ENCODE peak calls at places on chromosomes 6 and 20, in nine cellular contexts. One of them, this sample, is unnamed.

GRCh38 chr6:31353508-31353907 is 3.5 kb downstream of the HLA-B start:
- DNase-seq in AG04450: no peak
- DNase-seq in epithelial cell of prostate: no peak
- DNase-seq in neural crest cell: no peak
- DNase-seq in effector CD4-positive, alpha-beta T cell: no peak
- DNase-seq in SW 1271: no peak
- DNase-seq in sciatic nerve: no peak
- DNase-seq in RPMI7951: no peak
- DNase-seq in stimulated activated CD4-positive, alpha-beta T cell treated with anti-CD3 and anti-CD28 coated beads, Interleukin-15, amount 100 ng/mL, for 24 hours: peak; percentile 9
- DNase-seq in this sample: no peak

GRCh38 chr20:43938932-43939761 is 24.5 kb downstream of the TOX2 start:
- DNase-seq in AG04450: peak; percentile 97
- DNase-seq in epithelial cell of prostate: peak; percentile 81
- DNase-seq in neural crest cell: no peak
- DNase-seq in effector CD4-positive, alpha-beta T cell: no peak
- DNase-seq in SW 1271: peak; percentile 65
- DNase-seq in sciatic nerve: peak; percentile 73
- DNase-seq in RPMI7951: peak; percentile 100
- DNase-seq in stimulated activated CD4-positive, alpha-beta T cell treated with anti-CD3 and anti-CD28 coated beads, Interleukin-15, amount 100 ng/mL, for 24 hours: no peak
- DNase-seq in this sample: no peak

GRCh38 chr6:139863356-139863755 is 488.9 kb upstream of the CITED2 start:
- DNase-seq in AG04450: no peak
- DNase-seq in epithelial cell of prostate: no peak
- DNase-seq in neural crest cell: no peak
- DNase-seq in effector CD4-positive, alpha-beta T cell: no peak
- DNase-seq in SW 1271: no peak
- DNase-seq in sciatic nerve: no peak
- DNase-seq in RPMI7951: no peak
- DNase-seq in stimulated activated CD4-positive, alpha-beta T cell treated with anti-CD3 and anti-CD28 coated beads, Interleukin-15, amount 100 ng/mL, for 24 hours: no peak
- DNase-seq in this sample: no peak

GRCh38 chr20:7695622-7696021 is 244.6 kb downstream of the HAO1 start:
- DNase-seq in AG04450: no peak
- DNase-seq in epithelial cell of prostate: peak; percentile 16
- DNase-seq in neural crest cell: no peak
- DNase-seq in effector CD4-positive, alpha-beta T cell: no peak
- DNase-seq in SW 1271: no peak
- DNase-seq in sciatic nerve: no peak
- DNase-seq in RPMI7951: peak; percentile 51
- DNase-seq in stimulated activated CD4-positive, alpha-beta T cell treated with anti-CD3 and anti-CD28 coated beads, Interleukin-15, amount 100 ng/mL, for 24 hours: no peak
- DNase-seq in this sample: no peak

GRCh38 chr6:166595949-166596348 is 9.5 kb upstream of the RAMACL start:
- DNase-seq in AG04450: no peak
- DNase-seq in epithelial cell of prostate: no peak
- DNase-seq in neural crest cell: no peak
- DNase-seq in effector CD4-positive, alpha-beta T cell: no peak
- DNase-seq in SW 1271: no peak
- DNase-seq in sciatic nerve: no peak
- DNase-seq in RPMI7951: no peak
- DNase-seq in stimulated activated CD4-positive, alpha-beta T cell treated with anti-CD3 and anti-CD28 coated beads, Interleukin-15, amount 100 ng/mL, for 24 hours: no peak
- DNase-seq in this sample: no peak

GRCh38 chr6:132978685-132979084 is 164.3 kb downstream of the RPS12 start:
- DNase-seq in AG04450: no peak
- DNase-seq in epithelial cell of prostate: no peak
- DNase-seq in neural crest cell: no peak
- DNase-seq in effector CD4-positive, alpha-beta T cell: no peak
- DNase-seq in SW 1271: no peak
- DNase-seq in sciatic nerve: no peak
- DNase-seq in RPMI7951: no peak
- DNase-seq in stimulated activated CD4-positive, alpha-beta T cell treated with anti-CD3 and anti-CD28 coated beads, Interleukin-15, amount 100 ng/mL, for 24 hours: no peak
- DNase-seq in this sample: no peak

GRCh38 chr6:37060195-37060559 is 54.7 kb downstream of the FGD2 start:
- DNase-seq in AG04450: no peak
- DNase-seq in epithelial cell of prostate: no peak
- DNase-seq in neural crest cell: no peak
- DNase-seq in effector CD4-positive, alpha-beta T cell: no peak
- DNase-seq in SW 1271: no peak
- DNase-seq in sciatic nerve: no peak
- DNase-seq in RPMI7951: no peak
- DNase-seq in stimulated activated CD4-positive, alpha-beta T cell treated with anti-CD3 and anti-CD28 coated beads, Interleukin-15, amount 100 ng/mL, for 24 hours: no peak
- DNase-seq in this sample: no peak

GRCh38 chr6:39075010-39075738 is 26.6 kb downstream of the GLP1R start:
- DNase-seq in AG04450: no peak
- DNase-seq in epithelial cell of prostate: no peak
- DNase-seq in neural crest cell: no peak
- DNase-seq in effector CD4-positive, alpha-beta T cell: no peak
- DNase-seq in SW 1271: no peak
- DNase-seq in sciatic nerve: no peak
- DNase-seq in RPMI7951: no peak
- DNase-seq in stimulated activated CD4-positive, alpha-beta T cell treated with anti-CD3 and anti-CD28 coated beads, Interleukin-15, amount 100 ng/mL, for 24 hours: no peak
- DNase-seq in this sample: no peak

GRCh38 chr6:109687271-109687721 is 3.7 kb downstream of the AK9 start:
- DNase-seq in AG04450: peak; percentile 76
- DNase-seq in epithelial cell of prostate: peak; percentile 88
- DNase-seq in neural crest cell: no peak
- DNase-seq in effector CD4-positive, alpha-beta T cell: no peak
- DNase-seq in SW 1271: no peak
- DNase-seq in sciatic nerve: no peak
- DNase-seq in RPMI7951: peak; percentile 94
- DNase-seq in stimulated activated CD4-positive, alpha-beta T cell treated with anti-CD3 and anti-CD28 coated beads, Interleukin-15, amount 100 ng/mL, for 24 hours: peak; percentile 7
- DNase-seq in this sample: no peak

GRCh38 chr20:51532577-51533191 is 9.8 kb downstream of the NFATC2 start:
- DNase-seq in AG04450: no peak
- DNase-seq in epithelial cell of prostate: no peak
- DNase-seq in neural crest cell: no peak
- DNase-seq in effector CD4-positive, alpha-beta T cell: no peak
- DNase-seq in SW 1271: peak; percentile 47
- DNase-seq in sciatic nerve: peak; percentile 66
- DNase-seq in RPMI7951: peak; percentile 53
- DNase-seq in stimulated activated CD4-positive, alpha-beta T cell treated with anti-CD3 and anti-CD28 coated beads, Interleukin-15, amount 100 ng/mL, for 24 hours: no peak
- DNase-seq in this sample: peak; percentile 32

GRCh38 chr6:143187173-143187908 is 126.7 kb downstream of the AIG1 start:
- DNase-seq in AG04450: peak; percentile 20
- DNase-seq in epithelial cell of prostate: no peak
- DNase-seq in neural crest cell: no peak
- DNase-seq in effector CD4-positive, alpha-beta T cell: no peak
- DNase-seq in SW 1271: no peak
- DNase-seq in sciatic nerve: no peak
- DNase-seq in RPMI7951: peak; percentile 34
- DNase-seq in stimulated activated CD4-positive, alpha-beta T cell treated with anti-CD3 and anti-CD28 coated beads, Interleukin-15, amount 100 ng/mL, for 24 hours: no peak
- DNase-seq in this sample: no peak

GRCh38 chr20:15682690-15683089 is 890.6 kb downstream of the KIF16B start:
- DNase-seq in AG04450: no peak
- DNase-seq in epithelial cell of prostate: no peak
- DNase-seq in neural crest cell: no peak
- DNase-seq in effector CD4-positive, alpha-beta T cell: no peak
- DNase-seq in SW 1271: no peak
- DNase-seq in sciatic nerve: no peak
- DNase-seq in RPMI7951: no peak
- DNase-seq in stimulated activated CD4-positive, alpha-beta T cell treated with anti-CD3 and anti-CD28 coated beads, Interleukin-15, amount 100 ng/mL, for 24 hours: no peak
- DNase-seq in this sample: no peak

GRCh38 chr20:47689726-47690125 is 95.6 kb downstream of the SULF2 start:
- DNase-seq in AG04450: no peak
- DNase-seq in epithelial cell of prostate: no peak
- DNase-seq in neural crest cell: no peak
- DNase-seq in effector CD4-positive, alpha-beta T cell: no peak
- DNase-seq in SW 1271: no peak
- DNase-seq in sciatic nerve: no peak
- DNase-seq in RPMI7951: no peak
- DNase-seq in stimulated activated CD4-positive, alpha-beta T cell treated with anti-CD3 and anti-CD28 coated beads, Interleukin-15, amount 100 ng/mL, for 24 hours: no peak
- DNase-seq in this sample: no peak

GRCh38 chr6:32970413-32971244 is 2.2 kb downstream of the BRD2 start:
- DNase-seq in AG04450: peak; percentile 86
- DNase-seq in epithelial cell of prostate: peak; percentile 58
- DNase-seq in neural crest cell: peak; percentile 66
- DNase-seq in effector CD4-positive, alpha-beta T cell: peak; percentile 55
- DNase-seq in SW 1271: peak; percentile 77
- DNase-seq in sciatic nerve: peak; percentile 95
- DNase-seq in RPMI7951: peak; percentile 92
- DNase-seq in stimulated activated CD4-positive, alpha-beta T cell treated with anti-CD3 and anti-CD28 coated beads, Interleukin-15, amount 100 ng/mL, for 24 hours: peak; percentile 91
- DNase-seq in this sample: peak; percentile 54

GRCh38 chr20:43448748-43449535 is 8.8 kb upstream of the SRSF6 start:
- DNase-seq in AG04450: no peak
- DNase-seq in epithelial cell of prostate: no peak
- DNase-seq in neural crest cell: peak; percentile 40
- DNase-seq in effector CD4-positive, alpha-beta T cell: peak; percentile 17
- DNase-seq in SW 1271: peak; percentile 39
- DNase-seq in sciatic nerve: no peak
- DNase-seq in RPMI7951: peak; percentile 68
- DNase-seq in stimulated activated CD4-positive, alpha-beta T cell treated with anti-CD3 and anti-CD28 coated beads, Interleukin-15, amount 100 ng/mL, for 24 hours: peak; percentile 47
- DNase-seq in this sample: peak; percentile 21

GRCh38 chr6:110415297-110415916 is at the start of gene DDO:
- DNase-seq in AG04450: no peak
- DNase-seq in epithelial cell of prostate: no peak
- DNase-seq in neural crest cell: no peak
- DNase-seq in effector CD4-positive, alpha-beta T cell: no peak
- DNase-seq in SW 1271: no peak
- DNase-seq in sciatic nerve: peak; percentile 64
- DNase-seq in RPMI7951: peak; percentile 85
- DNase-seq in stimulated activated CD4-positive, alpha-beta T cell treated with anti-CD3 and anti-CD28 coated beads, Interleukin-15, amount 100 ng/mL, for 24 hours: no peak
- DNase-seq in this sample: no peak

GRCh38 chr6:130625825-130626500 is 201.2 kb upstream of the SMLR1 start:
- DNase-seq in AG04450: no peak
- DNase-seq in epithelial cell of prostate: no peak
- DNase-seq in neural crest cell: no peak
- DNase-seq in effector CD4-positive, alpha-beta T cell: no peak
- DNase-seq in SW 1271: peak; percentile 21
- DNase-seq in sciatic nerve: no peak
- DNase-seq in RPMI7951: peak; percentile 91
- DNase-seq in stimulated activated CD4-positive, alpha-beta T cell treated with anti-CD3 and anti-CD28 coated beads, Interleukin-15, amount 100 ng/mL, for 24 hours: peak; percentile 48
- DNase-seq in this sample: no peak

GRCh38 chr6:56795852-56796532 is 153.3 kb upstream of the DST start:
- DNase-seq in AG04450: no peak
- DNase-seq in epithelial cell of prostate: no peak
- DNase-seq in neural crest cell: no peak
- DNase-seq in effector CD4-positive, alpha-beta T cell: no peak
- DNase-seq in SW 1271: no peak
- DNase-seq in sciatic nerve: no peak
- DNase-seq in RPMI7951: peak; percentile 36
- DNase-seq in stimulated activated CD4-positive, alpha-beta T cell treated with anti-CD3 and anti-CD28 coated beads, Interleukin-15, amount 100 ng/mL, for 24 hours: no peak
- DNase-seq in this sample: no peak

GRCh38 chr6:27795697-27796494 is 116.3 kb downstream of the OR2B2 start:
- DNase-seq in AG04450: peak; percentile 84
- DNase-seq in epithelial cell of prostate: no peak
- DNase-seq in neural crest cell: peak; percentile 74
- DNase-seq in effector CD4-positive, alpha-beta T cell: peak; percentile 62
- DNase-seq in SW 1271: peak; percentile 94
- DNase-seq in sciatic nerve: no peak
- DNase-seq in RPMI7951: peak; percentile 86
- DNase-seq in stimulated activated CD4-positive, alpha-beta T cell treated with anti-CD3 and anti-CD28 coated beads, Interleukin-15, amount 100 ng/mL, for 24 hours: peak; percentile 47
- DNase-seq in this sample: peak; percentile 75

GRCh38 chr6:55916188-55916587 is 40.8 kb upstream of the BMP5 start:
- DNase-seq in AG04450: no peak
- DNase-seq in epithelial cell of prostate: no peak
- DNase-seq in neural crest cell: no peak
- DNase-seq in effector CD4-positive, alpha-beta T cell: no peak
- DNase-seq in SW 1271: peak; percentile 7
- DNase-seq in sciatic nerve: no peak
- DNase-seq in RPMI7951: peak; percentile 24
- DNase-seq in stimulated activated CD4-positive, alpha-beta T cell treated with anti-CD3 and anti-CD28 coated beads, Interleukin-15, amount 100 ng/mL, for 24 hours: no peak
- DNase-seq in this sample: no peak

GRCh38 chr6:107716688-107717089 is 107.4 kb downstream of the SCML4 start:
- DNase-seq in AG04450: no peak
- DNase-seq in epithelial cell of prostate: no peak
- DNase-seq in neural crest cell: no peak
- DNase-seq in effector CD4-positive, alpha-beta T cell: peak; percentile 65
- DNase-seq in SW 1271: peak; percentile 58
- DNase-seq in sciatic nerve: no peak
- DNase-seq in RPMI7951: peak; percentile 41
- DNase-seq in stimulated activated CD4-positive, alpha-beta T cell treated with anti-CD3 and anti-CD28 coated beads, Interleukin-15, amount 100 ng/mL, for 24 hours: peak; percentile 80
- DNase-seq in this sample: peak; percentile 89

GRCh38 chr20:57484772-57485171 is 40.2 kb downstream of the CTCFL start:
- DNase-seq in AG04450: no peak
- DNase-seq in epithelial cell of prostate: no peak
- DNase-seq in neural crest cell: no peak
- DNase-seq in effector CD4-positive, alpha-beta T cell: no peak
- DNase-seq in SW 1271: no peak
- DNase-seq in sciatic nerve: no peak
- DNase-seq in RPMI7951: no peak
- DNase-seq in stimulated activated CD4-positive, alpha-beta T cell treated with anti-CD3 and anti-CD28 coated beads, Interleukin-15, amount 100 ng/mL, for 24 hours: no peak
- DNase-seq in this sample: no peak

GRCh38 chr20:47453167-47453782 is 48.4 kb upstream of the NCOA3 start:
- DNase-seq in AG04450: peak; percentile 68
- DNase-seq in epithelial cell of prostate: peak; percentile 79
- DNase-seq in neural crest cell: no peak
- DNase-seq in effector CD4-positive, alpha-beta T cell: no peak
- DNase-seq in SW 1271: peak; percentile 91
- DNase-seq in sciatic nerve: no peak
- DNase-seq in RPMI7951: peak; percentile 100
- DNase-seq in stimulated activated CD4-positive, alpha-beta T cell treated with anti-CD3 and anti-CD28 coated beads, Interleukin-15, amount 100 ng/mL, for 24 hours: peak; percentile 71
- DNase-seq in this sample: no peak

GRCh38 chr6:82298012-82298411 is 50.5 kb upstream of the IBTK start:
- DNase-seq in AG04450: peak; percentile 1
- DNase-seq in epithelial cell of prostate: peak; percentile 53
- DNase-seq in neural crest cell: no peak
- DNase-seq in effector CD4-positive, alpha-beta T cell: no peak
- DNase-seq in SW 1271: no peak
- DNase-seq in sciatic nerve: no peak
- DNase-seq in RPMI7951: peak; percentile 79
- DNase-seq in stimulated activated CD4-positive, alpha-beta T cell treated with anti-CD3 and anti-CD28 coated beads, Interleukin-15, amount 100 ng/mL, for 24 hours: no peak
- DNase-seq in this sample: no peak

GRCh38 chr6:81890846-81891245 is 138.4 kb upstream of the TENT5A start:
- DNase-seq in AG04450: no peak
- DNase-seq in epithelial cell of prostate: no peak
- DNase-seq in neural crest cell: no peak
- DNase-seq in effector CD4-positive, alpha-beta T cell: no peak
- DNase-seq in SW 1271: no peak
- DNase-seq in sciatic nerve: no peak
- DNase-seq in RPMI7951: peak; percentile 88
- DNase-seq in stimulated activated CD4-positive, alpha-beta T cell treated with anti-CD3 and anti-CD28 coated beads, Interleukin-15, amount 100 ng/mL, for 24 hours: no peak
- DNase-seq in this sample: no peak

GRCh38 chr6:7406743-7407142 is 17.1 kb downstream of the RIOK1 start:
- DNase-seq in AG04450: no peak
- DNase-seq in epithelial cell of prostate: no peak
- DNase-seq in neural crest cell: no peak
- DNase-seq in effector CD4-positive, alpha-beta T cell: no peak
- DNase-seq in SW 1271: no peak
- DNase-seq in sciatic nerve: no peak
- DNase-seq in RPMI7951: no peak
- DNase-seq in stimulated activated CD4-positive, alpha-beta T cell treated with anti-CD3 and anti-CD28 coated beads, Interleukin-15, amount 100 ng/mL, for 24 hours: no peak
- DNase-seq in this sample: no peak

GRCh38 chr6:88157106-88157505 is 9.0 kb downstream of the CNR1 start:
- DNase-seq in AG04450: no peak
- DNase-seq in epithelial cell of prostate: no peak
- DNase-seq in neural crest cell: no peak
- DNase-seq in effector CD4-positive, alpha-beta T cell: no peak
- DNase-seq in SW 1271: no peak
- DNase-seq in sciatic nerve: no peak
- DNase-seq in RPMI7951: peak; percentile 3
- DNase-seq in stimulated activated CD4-positive, alpha-beta T cell treated with anti-CD3 and anti-CD28 coated beads, Interleukin-15, amount 100 ng/mL, for 24 hours: no peak
- DNase-seq in this sample: no peak

GRCh38 chr6:13413906-13414555 is 73.4 kb downstream of the GFOD1 start:
- DNase-seq in AG04450: no peak
- DNase-seq in epithelial cell of prostate: no peak
- DNase-seq in neural crest cell: no peak
- DNase-seq in effector CD4-positive, alpha-beta T cell: no peak
- DNase-seq in SW 1271: no peak
- DNase-seq in sciatic nerve: no peak
- DNase-seq in RPMI7951: no peak
- DNase-seq in stimulated activated CD4-positive, alpha-beta T cell treated with anti-CD3 and anti-CD28 coated beads, Interleukin-15, amount 100 ng/mL, for 24 hours: no peak
- DNase-seq in this sample: no peak

GRCh38 chr20:61257596-61257995 is 5.5 kb downstream of the CDH4 start:
- DNase-seq in AG04450: no peak
- DNase-seq in epithelial cell of prostate: no peak
- DNase-seq in neural crest cell: no peak
- DNase-seq in effector CD4-positive, alpha-beta T cell: no peak
- DNase-seq in SW 1271: no peak
- DNase-seq in sciatic nerve: no peak
- DNase-seq in RPMI7951: no peak
- DNase-seq in stimulated activated CD4-positive, alpha-beta T cell treated with anti-CD3 and anti-CD28 coated beads, Interleukin-15, amount 100 ng/mL, for 24 hours: no peak
- DNase-seq in this sample: no peak

GRCh38 chr6:117463762-117464665 is 18.5 kb upstream of the DCBLD1 start:
- DNase-seq in AG04450: no peak
- DNase-seq in epithelial cell of prostate: peak; percentile 33
- DNase-seq in neural crest cell: no peak
- DNase-seq in effector CD4-positive, alpha-beta T cell: no peak
- DNase-seq in SW 1271: peak; percentile 47
- DNase-seq in sciatic nerve: no peak
- DNase-seq in RPMI7951: peak; percentile 79
- DNase-seq in stimulated activated CD4-positive, alpha-beta T cell treated with anti-CD3 and anti-CD28 coated beads, Interleukin-15, amount 100 ng/mL, for 24 hours: peak; percentile 34
- DNase-seq in this sample: no peak

GRCh38 chr20:32516985-32517873 is 67.9 kb downstream of the NOL4L start:
- DNase-seq in AG04450: no peak
- DNase-seq in epithelial cell of prostate: no peak
- DNase-seq in neural crest cell: no peak
- DNase-seq in effector CD4-positive, alpha-beta T cell: no peak
- DNase-seq in SW 1271: no peak
- DNase-seq in sciatic nerve: no peak
- DNase-seq in RPMI7951: peak; percentile 59
- DNase-seq in stimulated activated CD4-positive, alpha-beta T cell treated with anti-CD3 and anti-CD28 coated beads, Interleukin-15, amount 100 ng/mL, for 24 hours: no peak
- DNase-seq in this sample: no peak

This sample was measured in central memory CD4-positive, alpha-beta T cell.